ENCODE peak calls at places on chromosome 6, in eight cellular contexts. A, H, N, Y, V, B, M and K are unnamed samples. For H3K9me3, the result is how much of the 10 kb centered on the place peaks cover.

GRCh38 chr6:109695468-109695867 is 4.4 kb downstream of the FIG4 start:
- DNase-seq in M (peak), A (no peak), Y (no peak), H (no peak), B (no peak), V (no peak), N (no peak), K (no peak)

GRCh38 chr6:34679552-34680255 is 16.9 kb downstream of the ILRUN start:
- DNase-seq in A (no peak), M (peak), V (no peak), N (no peak), B (no peak), Y (no peak), H (no peak), K (no peak)

GRCh38 chr6:26054659-26054936 is 32.6 kb upstream of the HFE start:
- DNase-seq in N (no peak), B (no peak), M (no peak), H (no peak), A (no peak), Y (no peak), V (no peak), K (no peak)

GRCh38 chr6:97195117-97195516 is 87.9 kb downstream of the MMS22L start:
- DNase-seq in B (no peak), M (peak), A (no peak), N (no peak), Y (no peak), H (no peak), V (no peak), K (no peak)

GRCh38 chr6:90083891-90084290 is 189.6 kb downstream of the GJA10 start:
- DNase-seq in V (no peak), M (no peak), A (no peak), N (no peak), H (no peak), B (peak), Y (no peak), K (no peak)

GRCh38 chr6:105545947-105546710 is 143.2 kb upstream of the PREP start:
- DNase-seq in B (no peak), A (no peak), Y (no peak), V (no peak), H (no peak), N (no peak), M (peak), K (no peak)

GRCh38 chr6:43778976-43779863 is 9.2 kb downstream of the VEGFA start:
- DNase-seq in A (peak), M (no peak), V (no peak), Y (peak), B (no peak), H (no peak), N (no peak), K (no peak)

GRCh38 chr6:107576852-107577251 is 86.9 kb downstream of the SOBP start:
- DNase-seq in H (no peak), V (no peak), N (no peak), M (peak), B (no peak), Y (no peak), A (no peak), K (no peak)

GRCh38 chr6:11614534-11615213 is 77.1 kb downstream of the TMEM170B start:
- DNase-seq in B (no peak), A (no peak), Y (no peak), V (no peak), M (no peak), N (no peak), H (no peak), K (no peak)

GRCh38 chr6:4906942-4907300 is 96.9 kb downstream of the RPP40 start:
- DNase-seq in H (no peak), N (no peak), V (no peak), Y (no peak), A (no peak), B (no peak), M (peak), K (no peak)

GRCh38 chr6:145032562-145032961 is 702.8 kb downstream of the EPM2A start:
- DNase-seq in M (no peak), A (no peak), B (no peak), V (no peak), Y (no peak), H (no peak), N (no peak), K (no peak)

GRCh38 chr6:42264852-42265390 is 47.3 kb upstream of the MRPS10 start:
- DNase-seq in A (no peak), B (no peak), Y (no peak), V (no peak), N (no peak), H (no peak), M (no peak), K (no peak)

GRCh38 chr6:31723245-31723979 is at the start of gene MPIG6B:
- DNase-seq in Y (no peak), V (no peak), M (no peak), B (no peak), N (no peak), H (no peak), A (no peak), K (peak)

GRCh38 chr6:30816791-30817739 is 67.3 kb upstream of the DDR1 start:
- DNase-seq in N (no peak), B (no peak), A (no peak), M (no peak), V (no peak), H (no peak), Y (no peak), K (no peak)

GRCh38 chr6:130625825-130626500 is 201.2 kb upstream of the SMLR1 start:
- DNase-seq in H (no peak), A (no peak), V (no peak), B (no peak), M (peak), N (no peak), Y (no peak), K (no peak)

GRCh38 chr6:116369540-116370327 is 1.0 kb upstream of the DSE start:
- DNase-seq in H (no peak), V (no peak), B (peak), M (no peak), Y (no peak), A (no peak), N (no peak), K (no peak)

GRCh38 chr6:43723737-43724295 is 36.2 kb upstream of the MRPS18A start:
- DNase-seq in Y (peak), H (peak), B (peak), A (peak), M (peak), V (peak), N (peak), K (peak)

GRCh38 chr6:111922454-111923297 is 49.4 kb upstream of the FYN start:
- DNase-seq in M (peak), A (no peak), H (no peak), V (no peak), B (no peak), Y (no peak), N (no peak), K (no peak)

GRCh38 chr6:26020983-26021349 is 58.4 kb downstream of the TRIM38 start:
- DNase-seq in B (peak), V (peak), Y (peak), A (peak), N (peak), H (peak), M (peak), K (peak)

GRCh38 chr6:110173506-110174132 is 5.9 kb downstream of the WASF1 start:
- DNase-seq in M (no peak), A (no peak), V (no peak), B (no peak), N (no peak), H (no peak), Y (no peak), K (no peak)

GRCh38 chr6:33979750-33980149 is 166.1 kb downstream of the GRM4 start:
- DNase-seq in H (peak), V (no peak), Y (no peak), M (no peak), N (no peak), B (no peak), A (no peak), K (no peak)

GRCh38 chr6:128117916-128118315 is 217.1 kb upstream of the THEMIS start:
- DNase-seq in H (no peak), N (no peak), V (no peak), Y (no peak), M (no peak), B (no peak), A (no peak), K (no peak)

GRCh38 chr6:136677822-136678221 is 114.5 kb downstream of the MAP3K5 start:
- DNase-seq in H (no peak), M (no peak), Y (no peak), B (no peak), N (no peak), V (no peak), A (no peak), K (no peak)

GRCh38 chr6:99013145-99013544 is 65.4 kb upstream of the FBXL4 start:
- DNase-seq in N (no peak), M (peak), A (no peak), H (no peak), V (no peak), B (no peak), Y (no peak), K (no peak)

GRCh38 chr6:145866449-145867401 is 52.1 kb upstream of the FBXO30 start:
- DNase-seq in M (no peak), N (peak), H (no peak), B (no peak), V (no peak), A (no peak), Y (no peak), K (no peak)

GRCh38 chr6:147449405-147450161 is 58.9 kb upstream of the SAMD5 start:
- DNase-seq in H (no peak), B (no peak), N (no peak), M (no peak), A (no peak), V (no peak), Y (no peak), K (no peak)

GRCh38 chr6:67287566-67287965 is 1347.5 kb upstream of the ADGRB3 start:
- DNase-seq in Y (no peak), M (peak), B (no peak), H (no peak), N (no peak), A (no peak), V (no peak), K (no peak)

GRCh38 chr6:141877275-141877983 is 255.3 kb upstream of the GJE1 start:
- DNase-seq in M (peak), B (no peak), N (no peak), A (no peak), Y (no peak), V (no peak), H (no peak), K (no peak)

GRCh38 chr6:79640146-79641111 is 9.3 kb downstream of the SH3BGRL2 start:
- DNase-seq in Y (no peak), M (no peak), H (no peak), N (no peak), A (no peak), B (no peak), V (no peak), K (peak)

GRCh38 chr6:52815167-52816092 is 11.8 kb upstream of the GSTA1 start:
- DNase-seq in Y (no peak), M (peak), B (peak), A (no peak), N (no peak), H (no peak), V (no peak), K (no peak)

GRCh38 chr6:24901698-24902328 is 33.9 kb downstream of the RIPOR2 start:
- DNase-seq in V (no peak), B (no peak), H (no peak), Y (no peak), A (no peak), M (no peak), N (no peak), K (no peak)

GRCh38 chr6:44642870-44643522 is 255.5 kb downstream of the CDC5L start:
- DNase-seq in H (no peak), N (no peak), V (no peak), M (no peak), A (no peak), Y (no peak), B (no peak), K (no peak)

GRCh38 chr6:31402324-31403282 is 792 bp upstream of the MICA start:
- DNase-seq in B (peak), N (peak), Y (peak), A (no peak), V (no peak), H (no peak), M (peak), K (no peak)

GRCh38 chr6:111832833-111833418 is 40.3 kb downstream of the FYN start:
- DNase-seq in N (no peak), V (no peak), H (no peak), B (no peak), M (no peak), Y (no peak), A (no peak), K (no peak)

GRCh38 chr6:79421707-79422484 is 115.3 kb downstream of the LCA5 start:
- DNase-seq in B (no peak), N (no peak), Y (no peak), H (no peak), V (no peak), A (no peak), M (peak), K (no peak)

GRCh38 chr6:149935246-149935645 is 6.6 kb upstream of the ULBP2 start:
- DNase-seq in A (no peak), V (no peak), H (no peak), M (no peak), N (no peak), Y (no peak), B (no peak), K (no peak)

GRCh38 chr6:77245026-77245425 is 218.3 kb downstream of the HTR1B start:
- DNase-seq in M (no peak), B (no peak), N (no peak), Y (no peak), H (no peak), A (no peak), V (no peak), K (no peak)

GRCh38 chr6:36139431-36139830 is 9.1 kb downstream of the MAPK13 start:
- DNase-seq in A (no peak), M (no peak), N (no peak), B (no peak), Y (no peak), H (no peak), V (no peak), K (no peak)

GRCh38 chr6:135475292-135475886 is 22.2 kb downstream of the AHI1 start:
- DNase-seq in N (no peak), H (no peak), Y (no peak), B (no peak), V (no peak), M (peak), A (no peak), K (no peak)

GRCh38 chr6:26033942-26034354 is 53.3 kb upstream of the HFE start:
- DNase-seq in Y (no peak), M (no peak), A (peak), B (no peak), N (no peak), H (no peak), V (no peak), K (peak)

GRCh38 chr6:169958510-169958909 is 207.1 kb downstream of the ERMARD start:
- DNase-seq in A (no peak), N (peak), V (peak), Y (no peak), B (peak), M (no peak), H (no peak), K (no peak)
- H3K9me3 ChIP-seq in A (under half), N (under half), V (under half), Y (under half), B (under half), M (under half), H (under half), K (under half)

GRCh38 chr6:22596011-22596410 is 26.6 kb downstream of the HDGFL1 start:
- DNase-seq in N (no peak), B (no peak), V (no peak), H (no peak), A (no peak), M (no peak), Y (no peak), K (no peak)
- H3K9me3 ChIP-seq in N (under half), B (under half), V (under half), H (under half), A (under half), M (under half), Y (under half), K (under half)

GRCh38 chr6:82681119-82681714 is 317.6 kb downstream of the TPBG start:
- DNase-seq in Y (no peak), N (no peak), H (no peak), A (no peak), M (no peak), V (no peak), B (no peak), K (no peak)
- H3K9me3 ChIP-seq in Y (under half), N (under half), H (under half), A (under half), M (under half), V (under half), B (under half), K (under half)

DNA sequence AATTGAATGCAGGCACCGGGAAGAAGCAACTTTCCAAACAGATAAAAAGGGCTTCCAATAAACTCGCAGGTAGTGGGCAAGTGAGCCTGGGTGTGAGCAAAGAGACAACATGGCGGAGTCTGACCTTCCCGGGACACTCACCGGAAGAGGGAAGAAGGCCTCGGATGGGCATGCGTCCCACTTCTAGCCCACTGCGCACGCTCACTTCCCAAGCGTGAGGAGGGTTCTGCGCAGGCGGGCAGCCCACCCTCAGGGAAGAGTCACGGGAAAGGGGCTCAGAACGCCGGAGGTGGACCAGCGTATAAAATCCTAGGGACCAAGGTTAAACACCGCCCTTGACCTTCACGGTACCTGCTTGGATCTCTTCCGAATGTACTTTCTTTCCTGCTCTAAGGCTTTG is 95.5 kb upstream of the AFDN start:
- DNase-seq in A (no peak), N (no peak), Y (no peak), V (no peak), M (no peak), H (no peak), B (no peak), K (no peak)
- H3K9me3 ChIP-seq in A (under half), N (under half), Y (under half), V (under half), M (under half), H (under half), B (under half), K (under half)